ENCODE peak calls at places on chromosomes 16 and 17, in four cellular contexts. N is stimulated activated CD8-positive, alpha-beta memory T cell treated with anti-CD3 and anti-CD28 coated beads, Interleukin-4, amount 100 ng/mL, for 48 hours; J is NCI-H2171 treated with DMSO at 0.1 percent for 48 hours; O is colonic mucosa. U is an unnamed sample.

GRCh38 chr17:64457156-64457555 is 8.2 kb downstream of the MILR1 start:
- DNase-seq in N (no peak), J (no peak), O (no peak), U (no peak)

GRCh38 chr16:79261461-79261860 is 339.1 kb downstream of the MAF start:
- DNase-seq in N (peak; percentile 73), J (no peak), O (peak; percentile 41), U (no peak)

GRCh38 chr16:70391881-70392481 is 45.3 kb downstream of the DDX19A start:
- DNase-seq in N (no peak), J (peak; percentile 77), O (no peak), U (no peak)

GRCh38 chr17:82114872-82115271 is 16.8 kb upstream of the FASN start:
- DNase-seq in N (no peak), J (no peak), O (no peak), U (no peak)

GRCh38 chr16:1433263-1433560 is 2.3 kb downstream of the PERCC1 start:
- DNase-seq in N (no peak), J (no peak), O (no peak), U (no peak)

GRCh38 chr17:47763913-47764582 is 31.0 kb downstream of the TBX21 start:
- DNase-seq in N (no peak), J (no peak), O (no peak), U (no peak)

GRCh38 chr16:20383106-20384029 is 21.2 kb downstream of the PDILT start:
- DNase-seq in N (peak; percentile 55), J (peak; percentile 74), O (peak; percentile 74), U (peak; percentile 28)

GRCh38 chr17:14871921-14872320 is 393.2 kb downstream of the PMP22 start:
- DNase-seq in N (no peak), J (no peak), O (no peak), U (no peak)

GRCh38 chr17:18921912-18922451 is 30.0 kb upstream of the SLC5A10 start:
- DNase-seq in N (peak; percentile 37), J (no peak), O (peak; percentile 52), U (no peak)

GRCh38 chr16:68247932-68248331 is 2.8 kb downstream of the PLA2G15 start:
- DNase-seq in N (no peak), J (no peak), O (no peak), U (no peak)

GRCh38 chr17:39231091-39231561 is 5.4 kb upstream of the STAC2 start:
- DNase-seq in N (no peak), J (peak; percentile 55), O (no peak), U (no peak)

GRCh38 chr17:35732806-35733136 is 1.3 kb downstream of the RASL10B start:
- DNase-seq in N (no peak), J (no peak), O (no peak), U (no peak)

GRCh38 chr17:65794572-65794971 is 233.1 kb upstream of the AXIN2 start:
- DNase-seq in N (no peak), J (peak; percentile 41), O (peak; percentile 39), U (peak; percentile 15)

GRCh38 chr16:74896389-74897370 is 88.2 kb downstream of the WDR59 start:
- DNase-seq in N (no peak), J (no peak), O (no peak), U (no peak)

GRCh38 chr16:709651-710499 is 4.3 kb upstream of the FBXL16 start:
- DNase-seq in N (no peak), J (peak; percentile 93), O (no peak), U (no peak)

GRCh38 chr17:63423251-63423950 is 22.7 kb downstream of the CYB561 start:
- DNase-seq in N (no peak), J (no peak), O (no peak), U (no peak)

GRCh38 chr16:86337138-86337537 is 173.2 kb upstream of the FOXF1 start:
- DNase-seq in N (no peak), J (no peak), O (no peak), U (no peak)

GRCh38 chr16:23072769-23073549 is 76.3 kb downstream of the USP31 start:
- DNase-seq in N (no peak), J (no peak), O (no peak), U (no peak)

GRCh38 chr17:4483012-4483840 is 15.5 kb upstream of the SPNS2 start:
- DNase-seq in N (no peak), J (no peak), O (peak; percentile 82), U (peak; percentile 58)

GRCh38 chr17:17732892-17733670 is 51.8 kb downstream of the RAI1 start:
- DNase-seq in N (no peak), J (no peak), O (no peak), U (no peak)

GRCh38 chr16:77437859-77438258 is 3.0 kb upstream of the ADAMTS18 start:
- DNase-seq in N (no peak), J (no peak), O (no peak), U (no peak)

GRCh38 chr16:71555230-71555891 is 21.5 kb downstream of the TAT start:
- DNase-seq in N (no peak), J (no peak), O (no peak), U (no peak)

GRCh38 chr17:42797067-42798007 is 1.2 kb downstream of the COA3 start:
- DNase-seq in N (no peak), J (peak; percentile 26), O (peak; percentile 75), U (peak; percentile 73)

GRCh38 chr17:74532115-74532514 is 840 bp upstream of the CD300LB start:
- DNase-seq in N (peak; percentile 32), J (no peak), O (peak; percentile 48), U (peak; percentile 38)

GRCh38 chr17:17576772-17577234 is 14.7 kb downstream of the PEMT start:
- DNase-seq in N (no peak), J (no peak), O (no peak), U (no peak)

GRCh38 chr16:6926341-6926740 is 406.3 kb upstream of the RBFOX1 start:
- DNase-seq in N (no peak), J (no peak), O (no peak), U (no peak)

GRCh38 chr17:29059281-29059680 is 16.3 kb downstream of the PIPOX start:
- DNase-seq in N (no peak), J (peak; percentile 15), O (no peak), U (no peak)

GRCh38 chr17:72422505-72423285 is 301.9 kb downstream of the SOX9 start:
- DNase-seq in N (peak; percentile 40), J (peak; percentile 68), O (peak; percentile 44), U (peak; percentile 64)

GRCh38 chr16:70703041-70703834 is 17.4 kb upstream of the MTSS2 start:
- DNase-seq in N (no peak), J (peak; percentile 75), O (no peak), U (peak; percentile 68)

GRCh38 chr16:12788758-12789157 is 14.9 kb downstream of the CPPED1 start:
- DNase-seq in N (no peak), J (no peak), O (no peak), U (no peak)

GRCh38 chr17:28385037-28385797 is 13.7 kb downstream of the SARM1 start:
- DNase-seq in N (peak; percentile 44), J (no peak), O (peak; percentile 55), U (peak; percentile 48)